ENCODE peak calls at places on chromosome 2, in eight cellular contexts. One of them, this sample, is unnamed.

GRCh38 chr2:229855116-229855515 is 66.7 kb downstream of the TRIP12 start:
- DNase-seq in G401: no peak
- DNase-seq in T-helper 9 cell: no peak
- DNase-seq in D341Med: no peak
- DNase-seq in HT1080: no peak
- DNase-seq in iris pigment epithelial cell: no peak
- DNase-seq in activated CD4-positive, alpha-beta T cell treated with anti-CD3 and anti-CD28 coated beads, Interleukin-2, amount 10 ng/mL, durations not matched to agents 7 days and 5 days: no peak
- DNase-seq in COR-L47: no peak
- DNase-seq in this sample: no peak

GRCh38 chr2:238872628-238873400 is 24.9 kb downstream of the TWIST2 start:
- DNase-seq in COR-L47: no peak
- DNase-seq in HT1080: no peak
- DNase-seq in activated CD4-positive, alpha-beta T cell treated with anti-CD3 and anti-CD28 coated beads, Interleukin-2, amount 10 ng/mL, durations not matched to agents 7 days and 5 days: no peak
- DNase-seq in iris pigment epithelial cell: no peak
- DNase-seq in T-helper 9 cell: no peak
- DNase-seq in G401: no peak
- DNase-seq in D341Med: no peak
- DNase-seq in this sample: no peak

GRCh38 chr2:99555410-99555809 is 65.6 kb upstream of the REV1 start:
- DNase-seq in D341Med: no peak
- DNase-seq in HT1080: no peak
- DNase-seq in activated CD4-positive, alpha-beta T cell treated with anti-CD3 and anti-CD28 coated beads, Interleukin-2, amount 10 ng/mL, durations not matched to agents 7 days and 5 days: no peak
- DNase-seq in COR-L47: no peak
- DNase-seq in G401: no peak
- DNase-seq in iris pigment epithelial cell: no peak
- DNase-seq in T-helper 9 cell: no peak
- DNase-seq in this sample: no peak

GRCh38 chr2:209553913-209554312 is 130.1 kb downstream of the MAP2 start:
- DNase-seq in activated CD4-positive, alpha-beta T cell treated with anti-CD3 and anti-CD28 coated beads, Interleukin-2, amount 10 ng/mL, durations not matched to agents 7 days and 5 days: no peak
- DNase-seq in G401: no peak
- DNase-seq in T-helper 9 cell: no peak
- DNase-seq in COR-L47: no peak
- DNase-seq in D341Med: no peak
- DNase-seq in HT1080: no peak
- DNase-seq in iris pigment epithelial cell: peak; percentile 3
- DNase-seq in this sample: no peak

GRCh38 chr2:220708366-220708765 is 863.7 kb downstream of the EPHA4 start:
- DNase-seq in G401: no peak
- DNase-seq in iris pigment epithelial cell: peak; percentile 49
- DNase-seq in activated CD4-positive, alpha-beta T cell treated with anti-CD3 and anti-CD28 coated beads, Interleukin-2, amount 10 ng/mL, durations not matched to agents 7 days and 5 days: no peak
- DNase-seq in HT1080: peak; percentile 73
- DNase-seq in COR-L47: no peak
- DNase-seq in T-helper 9 cell: no peak
- DNase-seq in D341Med: no peak
- DNase-seq in this sample: no peak

GRCh38 chr2:64765160-64765805 is 111.6 kb upstream of the SERTAD2 start:
- DNase-seq in G401: no peak
- DNase-seq in T-helper 9 cell: no peak
- DNase-seq in activated CD4-positive, alpha-beta T cell treated with anti-CD3 and anti-CD28 coated beads, Interleukin-2, amount 10 ng/mL, durations not matched to agents 7 days and 5 days: no peak
- DNase-seq in D341Med: no peak
- DNase-seq in HT1080: no peak
- DNase-seq in COR-L47: no peak
- DNase-seq in iris pigment epithelial cell: no peak
- DNase-seq in this sample: no peak

GRCh38 chr2:210072493-210072892 is 70.1 kb downstream of the RPE start:
- DNase-seq in activated CD4-positive, alpha-beta T cell treated with anti-CD3 and anti-CD28 coated beads, Interleukin-2, amount 10 ng/mL, durations not matched to agents 7 days and 5 days: no peak
- DNase-seq in COR-L47: no peak
- DNase-seq in HT1080: no peak
- DNase-seq in iris pigment epithelial cell: no peak
- DNase-seq in G401: peak; percentile 59
- DNase-seq in T-helper 9 cell: no peak
- DNase-seq in D341Med: no peak
- DNase-seq in this sample: peak; percentile 1

GRCh38 chr2:213188971-213189899 is 37.8 kb upstream of the IKZF2 start:
- DNase-seq in HT1080: no peak
- DNase-seq in G401: peak; percentile 4
- DNase-seq in D341Med: no peak
- DNase-seq in COR-L47: peak; percentile 0
- DNase-seq in T-helper 9 cell: no peak
- DNase-seq in activated CD4-positive, alpha-beta T cell treated with anti-CD3 and anti-CD28 coated beads, Interleukin-2, amount 10 ng/mL, durations not matched to agents 7 days and 5 days: no peak
- DNase-seq in iris pigment epithelial cell: peak; percentile 59
- DNase-seq in this sample: peak; percentile 55

GRCh38 chr2:239322414-239323086 is 78.3 kb downstream of the HDAC4 start:
- DNase-seq in D341Med: no peak
- DNase-seq in HT1080: peak; percentile 69
- DNase-seq in G401: no peak
- DNase-seq in COR-L47: no peak
- DNase-seq in T-helper 9 cell: no peak
- DNase-seq in iris pigment epithelial cell: peak; percentile 38
- DNase-seq in activated CD4-positive, alpha-beta T cell treated with anti-CD3 and anti-CD28 coated beads, Interleukin-2, amount 10 ng/mL, durations not matched to agents 7 days and 5 days: peak; percentile 49
- DNase-seq in this sample: no peak

GRCh38 chr2:43132523-43133301 is 93.7 kb downstream of the ZFP36L2 start:
- DNase-seq in HT1080: no peak
- DNase-seq in activated CD4-positive, alpha-beta T cell treated with anti-CD3 and anti-CD28 coated beads, Interleukin-2, amount 10 ng/mL, durations not matched to agents 7 days and 5 days: peak; percentile 37
- DNase-seq in COR-L47: no peak
- DNase-seq in G401: no peak
- DNase-seq in iris pigment epithelial cell: no peak
- DNase-seq in D341Med: no peak
- DNase-seq in T-helper 9 cell: no peak
- DNase-seq in this sample: no peak

GRCh38 chr2:134232868-134233732 is 20.8 kb upstream of the MGAT5 start:
- DNase-seq in D341Med: no peak
- DNase-seq in activated CD4-positive, alpha-beta T cell treated with anti-CD3 and anti-CD28 coated beads, Interleukin-2, amount 10 ng/mL, durations not matched to agents 7 days and 5 days: peak; percentile 34
- DNase-seq in iris pigment epithelial cell: peak; percentile 72
- DNase-seq in G401: no peak
- DNase-seq in T-helper 9 cell: no peak
- DNase-seq in COR-L47: no peak
- DNase-seq in HT1080: no peak
- DNase-seq in this sample: no peak

GRCh38 chr2:39994151-39994550 is 215.1 kb upstream of the THUMPD2 start:
- DNase-seq in iris pigment epithelial cell: peak; percentile 71
- DNase-seq in D341Med: no peak
- DNase-seq in T-helper 9 cell: no peak
- DNase-seq in activated CD4-positive, alpha-beta T cell treated with anti-CD3 and anti-CD28 coated beads, Interleukin-2, amount 10 ng/mL, durations not matched to agents 7 days and 5 days: no peak
- DNase-seq in COR-L47: no peak
- DNase-seq in G401: no peak
- DNase-seq in HT1080: peak; percentile 81
- DNase-seq in this sample: no peak

GRCh38 chr2:102106133-102106556 is 36.4 kb upstream of the IL1R1 start:
- DNase-seq in D341Med: no peak
- DNase-seq in T-helper 9 cell: no peak
- DNase-seq in activated CD4-positive, alpha-beta T cell treated with anti-CD3 and anti-CD28 coated beads, Interleukin-2, amount 10 ng/mL, durations not matched to agents 7 days and 5 days: no peak
- DNase-seq in G401: no peak
- DNase-seq in HT1080: no peak
- DNase-seq in iris pigment epithelial cell: peak; percentile 91
- DNase-seq in COR-L47: no peak
- DNase-seq in this sample: no peak

GRCh38 chr2:15734871-15735737 is 143.4 kb downstream of the DDX1 start:
- DNase-seq in activated CD4-positive, alpha-beta T cell treated with anti-CD3 and anti-CD28 coated beads, Interleukin-2, amount 10 ng/mL, durations not matched to agents 7 days and 5 days: no peak
- DNase-seq in D341Med: no peak
- DNase-seq in HT1080: no peak
- DNase-seq in COR-L47: no peak
- DNase-seq in iris pigment epithelial cell: no peak
- DNase-seq in G401: no peak
- DNase-seq in T-helper 9 cell: no peak
- DNase-seq in this sample: no peak

GRCh38 chr2:8216397-8216796 is 465.5 kb upstream of the ID2 start:
- DNase-seq in COR-L47: no peak
- DNase-seq in T-helper 9 cell: no peak
- DNase-seq in activated CD4-positive, alpha-beta T cell treated with anti-CD3 and anti-CD28 coated beads, Interleukin-2, amount 10 ng/mL, durations not matched to agents 7 days and 5 days: no peak
- DNase-seq in D341Med: no peak
- DNase-seq in iris pigment epithelial cell: no peak
- DNase-seq in G401: no peak
- DNase-seq in HT1080: no peak
- DNase-seq in this sample: no peak

GRCh38 chr2:173145454-173145853 is 69.8 kb downstream of the MAP3K20 start:
- DNase-seq in activated CD4-positive, alpha-beta T cell treated with anti-CD3 and anti-CD28 coated beads, Interleukin-2, amount 10 ng/mL, durations not matched to agents 7 days and 5 days: no peak
- DNase-seq in G401: no peak
- DNase-seq in HT1080: no peak
- DNase-seq in D341Med: no peak
- DNase-seq in COR-L47: no peak
- DNase-seq in T-helper 9 cell: no peak
- DNase-seq in iris pigment epithelial cell: no peak
- DNase-seq in this sample: no peak

GRCh38 chr2:38216886-38217285 is 140.9 kb upstream of the CYP1B1 start:
- DNase-seq in T-helper 9 cell: no peak
- DNase-seq in iris pigment epithelial cell: no peak
- DNase-seq in G401: no peak
- DNase-seq in COR-L47: no peak
- DNase-seq in HT1080: no peak
- DNase-seq in D341Med: no peak
- DNase-seq in activated CD4-positive, alpha-beta T cell treated with anti-CD3 and anti-CD28 coated beads, Interleukin-2, amount 10 ng/mL, durations not matched to agents 7 days and 5 days: no peak
- DNase-seq in this sample: no peak

GRCh38 chr2:10336283-10336682 is 33.6 kb downstream of the HPCAL1 start:
- DNase-seq in D341Med: no peak
- DNase-seq in iris pigment epithelial cell: no peak
- DNase-seq in T-helper 9 cell: no peak
- DNase-seq in G401: no peak
- DNase-seq in COR-L47: no peak
- DNase-seq in activated CD4-positive, alpha-beta T cell treated with anti-CD3 and anti-CD28 coated beads, Interleukin-2, amount 10 ng/mL, durations not matched to agents 7 days and 5 days: no peak
- DNase-seq in HT1080: no peak
- DNase-seq in this sample: no peak

GRCh38 chr2:188369365-188369764 is 77.7 kb downstream of the GULP1 start:
- DNase-seq in T-helper 9 cell: no peak
- DNase-seq in COR-L47: peak; percentile 45
- DNase-seq in iris pigment epithelial cell: peak; percentile 61
- DNase-seq in activated CD4-positive, alpha-beta T cell treated with anti-CD3 and anti-CD28 coated beads, Interleukin-2, amount 10 ng/mL, durations not matched to agents 7 days and 5 days: peak; percentile 9
- DNase-seq in HT1080: peak; percentile 63
- DNase-seq in D341Med: peak; percentile 60
- DNase-seq in G401: peak; percentile 28
- DNase-seq in this sample: peak; percentile 72

GRCh38 chr2:152542995-152543481 is 174.2 kb downstream of the PRPF40A start:
- DNase-seq in G401: no peak
- DNase-seq in activated CD4-positive, alpha-beta T cell treated with anti-CD3 and anti-CD28 coated beads, Interleukin-2, amount 10 ng/mL, durations not matched to agents 7 days and 5 days: no peak
- DNase-seq in D341Med: no peak
- DNase-seq in COR-L47: no peak
- DNase-seq in T-helper 9 cell: no peak
- DNase-seq in HT1080: peak; percentile 99
- DNase-seq in iris pigment epithelial cell: peak; percentile 96
- DNase-seq in this sample: peak; percentile 25

GRCh38 chr2:119732451-119733164 is 27.1 kb upstream of the PTPN4 start:
- DNase-seq in D341Med: no peak
- DNase-seq in iris pigment epithelial cell: no peak
- DNase-seq in G401: no peak
- DNase-seq in COR-L47: no peak
- DNase-seq in HT1080: no peak
- DNase-seq in T-helper 9 cell: no peak
- DNase-seq in activated CD4-positive, alpha-beta T cell treated with anti-CD3 and anti-CD28 coated beads, Interleukin-2, amount 10 ng/mL, durations not matched to agents 7 days and 5 days: no peak
- DNase-seq in this sample: no peak

GRCh38 chr2:129709030-129709955 is 270.2 kb upstream of the RAB6C start:
- DNase-seq in COR-L47: no peak
- DNase-seq in T-helper 9 cell: no peak
- DNase-seq in G401: no peak
- DNase-seq in D341Med: no peak
- DNase-seq in HT1080: no peak
- DNase-seq in iris pigment epithelial cell: no peak
- DNase-seq in activated CD4-positive, alpha-beta T cell treated with anti-CD3 and anti-CD28 coated beads, Interleukin-2, amount 10 ng/mL, durations not matched to agents 7 days and 5 days: no peak
- DNase-seq in this sample: peak; percentile 48

GRCh38 chr2:181850914-181851560 is 40.5 kb upstream of the ITPRID2 start:
- DNase-seq in G401: no peak
- DNase-seq in D341Med: no peak
- DNase-seq in HT1080: no peak
- DNase-seq in iris pigment epithelial cell: no peak
- DNase-seq in activated CD4-positive, alpha-beta T cell treated with anti-CD3 and anti-CD28 coated beads, Interleukin-2, amount 10 ng/mL, durations not matched to agents 7 days and 5 days: no peak
- DNase-seq in COR-L47: no peak
- DNase-seq in T-helper 9 cell: no peak
- DNase-seq in this sample: no peak

GRCh38 chr2:216700088-216700567 is 4.8 kb upstream of the IGFBP5 start:
- DNase-seq in iris pigment epithelial cell: no peak
- DNase-seq in D341Med: no peak
- DNase-seq in T-helper 9 cell: no peak
- DNase-seq in COR-L47: peak; percentile 62
- DNase-seq in HT1080: no peak
- DNase-seq in activated CD4-positive, alpha-beta T cell treated with anti-CD3 and anti-CD28 coated beads, Interleukin-2, amount 10 ng/mL, durations not matched to agents 7 days and 5 days: no peak
- DNase-seq in G401: no peak
- DNase-seq in this sample: peak; percentile 96

GRCh38 chr2:74690571-74690970 is 36.5 kb downstream of the SEMA4F start:
- DNase-seq in G401: peak; percentile 41
- DNase-seq in iris pigment epithelial cell: peak; percentile 72
- DNase-seq in COR-L47: peak; percentile 29
- DNase-seq in activated CD4-positive, alpha-beta T cell treated with anti-CD3 and anti-CD28 coated beads, Interleukin-2, amount 10 ng/mL, durations not matched to agents 7 days and 5 days: peak; percentile 48
- DNase-seq in T-helper 9 cell: no peak
- DNase-seq in HT1080: peak; percentile 62
- DNase-seq in D341Med: peak; percentile 67
- DNase-seq in this sample: peak; percentile 45

GRCh38 chr2:96146151-96146880 is 1.1 kb upstream of the DUSP2 start:
- DNase-seq in activated CD4-positive, alpha-beta T cell treated with anti-CD3 and anti-CD28 coated beads, Interleukin-2, amount 10 ng/mL, durations not matched to agents 7 days and 5 days: peak; percentile 89
- DNase-seq in D341Med: no peak
- DNase-seq in G401: no peak
- DNase-seq in COR-L47: no peak
- DNase-seq in T-helper 9 cell: peak; percentile 84
- DNase-seq in iris pigment epithelial cell: no peak
- DNase-seq in HT1080: no peak
- DNase-seq in this sample: no peak

GRCh38 chr2:241534293-241534692 is 24.3 kb upstream of the BOK start:
- DNase-seq in HT1080: no peak
- DNase-seq in G401: no peak
- DNase-seq in T-helper 9 cell: no peak
- DNase-seq in activated CD4-positive, alpha-beta T cell treated with anti-CD3 and anti-CD28 coated beads, Interleukin-2, amount 10 ng/mL, durations not matched to agents 7 days and 5 days: no peak
- DNase-seq in D341Med: no peak
- DNase-seq in COR-L47: no peak
- DNase-seq in iris pigment epithelial cell: no peak
- DNase-seq in this sample: no peak

GRCh38 chr2:38377501-38378258 is 607 bp upstream of the ATL2 start:
- DNase-seq in activated CD4-positive, alpha-beta T cell treated with anti-CD3 and anti-CD28 coated beads, Interleukin-2, amount 10 ng/mL, durations not matched to agents 7 days and 5 days: no peak
- DNase-seq in COR-L47: peak; percentile 94
- DNase-seq in G401: no peak
- DNase-seq in iris pigment epithelial cell: peak; percentile 66
- DNase-seq in HT1080: peak; percentile 45
- DNase-seq in T-helper 9 cell: no peak
- DNase-seq in D341Med: no peak
- DNase-seq in this sample: peak; percentile 60

GRCh38 chr2:16462965-16463364 is 202.7 kb downstream of the CYRIA start:
- DNase-seq in activated CD4-positive, alpha-beta T cell treated with anti-CD3 and anti-CD28 coated beads, Interleukin-2, amount 10 ng/mL, durations not matched to agents 7 days and 5 days: no peak
- DNase-seq in T-helper 9 cell: no peak
- DNase-seq in iris pigment epithelial cell: no peak
- DNase-seq in HT1080: no peak
- DNase-seq in G401: no peak
- DNase-seq in D341Med: no peak
- DNase-seq in COR-L47: no peak
- DNase-seq in this sample: no peak

GRCh38 chr2:55511508-55512124 is 7.9 kb upstream of the CFAP36 start:
- DNase-seq in COR-L47: peak; percentile 10
- DNase-seq in D341Med: peak; percentile 56
- DNase-seq in HT1080: peak; percentile 56
- DNase-seq in activated CD4-positive, alpha-beta T cell treated with anti-CD3 and anti-CD28 coated beads, Interleukin-2, amount 10 ng/mL, durations not matched to agents 7 days and 5 days: no peak
- DNase-seq in iris pigment epithelial cell: peak; percentile 54
- DNase-seq in G401: peak; percentile 40
- DNase-seq in T-helper 9 cell: no peak
- DNase-seq in this sample: peak; percentile 64

GRCh38 chr2:127011136-127011740 is 95.7 kb downstream of the BIN1 start:
- DNase-seq in HT1080: no peak
- DNase-seq in iris pigment epithelial cell: no peak
- DNase-seq in G401: no peak
- DNase-seq in T-helper 9 cell: no peak
- DNase-seq in COR-L47: no peak
- DNase-seq in D341Med: no peak
- DNase-seq in activated CD4-positive, alpha-beta T cell treated with anti-CD3 and anti-CD28 coated beads, Interleukin-2, amount 10 ng/mL, durations not matched to agents 7 days and 5 days: no peak
- DNase-seq in this sample: no peak

GRCh38 chr2:216545359-216545758 is 46.7 kb downstream of the RPL37A start:
- DNase-seq in T-helper 9 cell: no peak
- DNase-seq in COR-L47: no peak
- DNase-seq in HT1080: no peak
- DNase-seq in D341Med: no peak
- DNase-seq in G401: no peak
- DNase-seq in iris pigment epithelial cell: peak; percentile 56
- DNase-seq in activated CD4-positive, alpha-beta T cell treated with anti-CD3 and anti-CD28 coated beads, Interleukin-2, amount 10 ng/mL, durations not matched to agents 7 days and 5 days: no peak
- DNase-seq in this sample: no peak

GRCh38 chr2:10289352-10289751 is 13.4 kb upstream of the HPCAL1 start:
- DNase-seq in G401: no peak
- DNase-seq in iris pigment epithelial cell: no peak
- DNase-seq in COR-L47: no peak
- DNase-seq in T-helper 9 cell: no peak
- DNase-seq in activated CD4-positive, alpha-beta T cell treated with anti-CD3 and anti-CD28 coated beads, Interleukin-2, amount 10 ng/mL, durations not matched to agents 7 days and 5 days: no peak
- DNase-seq in D341Med: no peak
- DNase-seq in HT1080: no peak
- DNase-seq in this sample: peak; percentile 39

GRCh38 chr2:118242216-118242615 is 153.9 kb downstream of the INSIG2 start:
- DNase-seq in D341Med: no peak
- DNase-seq in HT1080: peak; percentile 93
- DNase-seq in iris pigment epithelial cell: no peak
- DNase-seq in COR-L47: no peak
- DNase-seq in G401: no peak
- DNase-seq in activated CD4-positive, alpha-beta T cell treated with anti-CD3 and anti-CD28 coated beads, Interleukin-2, amount 10 ng/mL, durations not matched to agents 7 days and 5 days: no peak
- DNase-seq in T-helper 9 cell: no peak
- DNase-seq in this sample: no peak

This sample was measured in NCI-H69.